ENCODE peak calls at places on chromosomes 12 and 14, in four cellular contexts. I is HCT116, T is HepG2, Z is K562. Y is an unnamed sample.

GRCh38 chr14:104799657-104800599 is 973 bp upstream of the ZBTB42 start:
- DNase-seq in Z (peak; percentile 86), T (peak; percentile 76), I (no peak), Y (peak; percentile 97)

GRCh38 chr12:127548123-127548553 is 718.8 kb upstream of the TMEM132C start:
- DNase-seq in Z (no peak), I (no peak), T (no peak), Y (no peak)

GRCh38 chr12:127619869-127620769 is 646.9 kb upstream of the TMEM132C start:
- DNase-seq in I (no peak), Z (no peak), T (no peak), Y (no peak)

GRCh38 chr12:110743571-110744093 is 941 bp upstream of the PPP1CC start:
- DNase-seq in I (no peak), Z (no peak), T (no peak), Y (peak; percentile 24)

GRCh38 chr14:48584031-48584430 is 908.6 kb upstream of the MDGA2 start:
- DNase-seq in I (no peak), T (no peak), Z (no peak), Y (no peak)

GRCh38 chr12:12909228-12909994 is 18.0 kb downstream of the GPRC5A start:
- DNase-seq in I (no peak), Z (no peak), T (no peak), Y (no peak)

GRCh38 chr12:67826946-67827719 is 162.1 kb upstream of the IFNG-AS1 start:
- DNase-seq in T (no peak), Z (no peak), I (no peak), Y (no peak)

GRCh38 chr14:24079521-24080141 is 8.3 kb downstream of the CPNE6 start:
- DNase-seq in I (no peak), T (no peak), Z (no peak), Y (peak; percentile 82)

GRCh38 chr14:51546099-51546498 is 105.6 kb upstream of the FRMD6 start:
- DNase-seq in I (no peak), T (no peak), Z (no peak), Y (no peak)

GRCh38 chr12:71061451-71061850 is 96.3 kb downstream of the TSPAN8 start:
- DNase-seq in I (no peak), Z (no peak), T (no peak), Y (no peak)

GRCh38 chr12:49776413-49776812 is 35.1 kb downstream of the TMBIM6 start:
- DNase-seq in Z (peak; percentile 70), T (peak; percentile 66), I (peak; percentile 72), Y (peak; percentile 79)

GRCh38 chr12:59579616-59580015 is 16.2 kb upstream of the SLC16A7 start:
- DNase-seq in I (no peak), Z (no peak), T (no peak), Y (no peak)

GRCh38 chr12:57726884-57727757 is 11.4 kb downstream of the AGAP2 start:
- DNase-seq in I (no peak), Z (no peak), T (no peak), Y (no peak)

GRCh38 chr12:75933136-75933535 is 98.4 kb downstream of the PHLDA1 start:
- DNase-seq in Z (no peak), T (no peak), I (peak; percentile 75), Y (no peak)

GRCh38 chr12:64063121-64063520 is 159.0 kb downstream of the KICS2 start:
- DNase-seq in Z (no peak), T (no peak), I (no peak), Y (no peak)

GRCh38 chr12:62908667-62909066 is 26.3 kb downstream of the PPM1H start:
- DNase-seq in Z (no peak), I (no peak), T (no peak), Y (no peak)

GRCh38 chr12:124658302-124658701 is 90.9 kb upstream of the NCOR2 start:
- DNase-seq in I (no peak), Z (no peak), T (no peak), Y (no peak)

GRCh38 chr12:69810870-69811498 is 14.0 kb upstream of the MYRFL start:
- DNase-seq in T (no peak), Z (no peak), I (no peak), Y (no peak)

GRCh38 chr12:65695077-65695865 is 129.0 kb upstream of the HMGA2 start:
- DNase-seq in I (peak; percentile 93), Z (no peak), T (peak; percentile 15), Y (no peak)

GRCh38 chr12:1875608-1876007 is 42.8 kb downstream of the CACNA2D4 start:
- DNase-seq in T (no peak), I (no peak), Z (no peak), Y (no peak)

GRCh38 chr12:29429999-29430698 is 49.2 kb upstream of the ERGIC2 start:
- DNase-seq in I (no peak), Z (no peak), T (no peak), Y (no peak)

GRCh38 chr12:131682511-131682895 is 28.4 kb upstream of the SFSWAP start:
- DNase-seq in I (no peak), T (no peak), Z (no peak), Y (no peak)

GRCh38 chr14:93857081-93857480 is 68.8 kb upstream of the PRIMA1 start:
- DNase-seq in I (no peak), Z (no peak), T (no peak), Y (no peak)

GRCh38 chr14:44778562-44778961 is 183.2 kb downstream of the KLHL28 start:
- DNase-seq in I (no peak), Z (no peak), T (no peak), Y (no peak)

GRCh38 chr14:96275182-96276112 is 19.4 kb downstream of the BDKRB1 start:
- DNase-seq in T (peak; percentile 44), Z (peak; percentile 71), I (peak; percentile 29), Y (peak; percentile 78)

DNA sequence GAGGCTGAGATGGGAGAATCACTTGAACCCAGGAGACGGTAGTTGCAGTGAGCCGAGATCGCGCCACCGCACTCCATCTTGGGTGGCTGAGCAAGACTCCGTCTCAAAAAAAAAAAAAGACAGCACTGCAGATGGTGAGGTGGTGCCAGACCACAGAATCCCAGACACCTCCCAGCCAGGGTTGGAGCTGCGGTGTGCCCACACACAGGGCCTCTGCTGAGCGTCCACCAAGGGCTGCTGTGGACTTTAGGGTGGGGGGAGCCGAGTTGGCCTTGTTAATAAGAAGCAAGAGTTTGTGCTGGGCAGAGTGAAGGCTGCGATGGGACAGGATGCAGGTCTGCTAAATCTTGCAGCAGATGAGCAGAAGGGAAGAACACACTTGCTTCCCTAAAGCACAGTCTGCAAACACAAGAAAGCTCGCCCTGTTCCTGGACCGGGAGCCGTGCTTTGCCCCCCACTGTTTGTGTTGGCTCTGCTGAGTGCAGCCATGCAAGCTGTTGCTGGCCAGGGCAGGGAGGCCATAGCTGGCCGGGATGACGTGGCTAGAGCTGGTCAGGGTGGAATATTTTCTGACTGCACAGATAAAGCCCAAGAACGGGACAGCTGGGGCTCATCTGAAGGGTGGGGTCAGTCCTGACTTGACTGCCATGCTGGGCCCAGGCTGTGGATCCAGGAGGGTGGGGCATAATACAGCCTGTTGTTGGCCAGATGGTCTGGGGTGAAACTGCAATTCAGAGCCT is 14.4 kb downstream of the KMT5A start:
- DNase-seq in Z (no peak), T (no peak), I (no peak), Y (no peak)
- TF ChIP-seq ELF1 in Z (no peak), T (no peak), I (no peak), Y (no peak)

DNA sequence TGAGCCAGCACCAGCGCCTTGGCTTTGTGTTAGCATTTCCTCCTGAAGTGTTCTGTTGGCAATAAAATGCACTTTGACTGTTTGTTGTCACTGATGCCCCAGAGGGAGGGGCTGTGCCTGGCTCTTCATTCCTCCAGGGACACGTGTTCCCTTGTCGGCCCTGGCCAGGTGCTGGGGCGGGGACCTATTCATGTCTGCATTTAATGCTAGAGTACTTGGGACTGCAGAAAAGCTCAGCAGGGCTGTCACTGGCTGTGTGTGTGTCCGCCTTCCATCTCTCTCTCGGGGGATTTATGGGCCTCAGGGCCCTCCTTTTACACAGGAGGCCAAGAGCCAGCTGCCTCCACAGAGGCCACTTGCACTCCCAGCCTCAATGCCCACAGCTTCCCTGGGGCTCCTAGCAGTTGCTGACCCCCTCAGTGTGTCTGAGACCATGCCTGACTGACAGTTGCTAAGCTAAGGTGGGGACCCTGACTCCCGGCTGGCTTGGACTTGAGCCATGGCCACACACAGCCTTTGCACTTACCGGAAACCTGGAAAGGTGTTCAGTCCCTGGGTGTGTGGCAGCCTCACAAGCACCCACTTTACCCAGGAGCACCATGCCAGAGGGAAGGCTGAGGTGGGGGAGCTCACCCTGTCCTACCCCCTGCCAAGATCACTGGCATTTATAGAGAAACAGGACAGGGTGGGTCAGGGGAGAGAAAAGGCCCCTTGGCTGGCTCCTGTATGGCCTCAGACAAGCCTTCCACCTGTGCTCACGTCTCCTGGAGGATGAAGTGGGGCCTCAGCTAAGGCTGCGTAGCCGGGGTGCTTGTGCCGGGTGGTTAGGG is 27.8 kb downstream of the HIP1R start:
- DNase-seq in I (no peak), Z (no peak), T (peak; percentile 78), Y (peak; percentile 22)
- TF ChIP-seq ELF1 in I (no peak), Z (no peak), T (no peak), Y (no peak)

GRCh38 chr14:97709552-97709951 is 912.4 kb downstream of the VRK1 start:
- DNase-seq in I (no peak), T (no peak), Z (no peak), Y (no peak)

GRCh38 chr14:97705976-97706375 is 908.8 kb downstream of the VRK1 start:
- DNase-seq in T (no peak), Z (no peak), I (no peak), Y (no peak)

GRCh38 chr14:97706814-97707213 is 909.6 kb downstream of the VRK1 start:
- DNase-seq in Z (no peak), T (no peak), I (no peak), Y (no peak)

GRCh38 chr14:97705107-97705506 is 907.9 kb downstream of the VRK1 start:
- DNase-seq in I (no peak), T (no peak), Z (no peak), Y (no peak)

DNA sequence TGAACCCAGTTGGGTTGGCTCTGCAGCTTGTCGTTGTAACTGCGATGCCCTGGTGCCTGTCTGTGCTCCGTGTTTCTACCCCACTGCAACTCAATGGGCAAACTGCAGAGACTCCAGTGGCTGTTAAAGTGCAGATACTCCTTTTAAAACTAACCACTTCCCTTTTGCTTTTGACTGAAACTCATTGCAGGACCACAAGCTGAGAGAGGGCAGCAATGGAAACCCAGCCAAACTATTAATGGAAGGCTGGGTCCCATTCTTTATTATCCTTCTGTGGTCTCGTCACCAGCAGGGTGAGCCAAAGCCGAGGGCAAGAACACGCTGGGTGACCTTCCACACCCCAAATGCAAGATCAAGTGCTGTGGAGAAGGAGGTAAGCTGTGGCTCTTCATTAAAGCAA is 910.4 kb downstream of the VRK1 start:
- DNase-seq in I (no peak), T (no peak), Z (no peak), Y (no peak)
- TF ChIP-seq ELF1 in I (no peak), T (no peak), Z (no peak), Y (no peak)

GRCh38 chr14:102227184-102227964 is 77.6 kb downstream of the MOK start:
- DNase-seq in Z (no peak), T (no peak), I (no peak), Y (no peak)

GRCh38 chr14:102225386-102225785 is 79.6 kb downstream of the MOK start:
- DNase-seq in Z (no peak), T (no peak), I (no peak), Y (no peak)

GRCh38 chr14:102223682-102224081 is 81.3 kb downstream of the MOK start:
- DNase-seq in Z (no peak), T (no peak), I (no peak), Y (no peak)

GRCh38 chr14:102226356-102227125 is 78.4 kb downstream of the MOK start:
- DNase-seq in Z (no peak), T (no peak), I (no peak), Y (peak; percentile 50)

DNA sequence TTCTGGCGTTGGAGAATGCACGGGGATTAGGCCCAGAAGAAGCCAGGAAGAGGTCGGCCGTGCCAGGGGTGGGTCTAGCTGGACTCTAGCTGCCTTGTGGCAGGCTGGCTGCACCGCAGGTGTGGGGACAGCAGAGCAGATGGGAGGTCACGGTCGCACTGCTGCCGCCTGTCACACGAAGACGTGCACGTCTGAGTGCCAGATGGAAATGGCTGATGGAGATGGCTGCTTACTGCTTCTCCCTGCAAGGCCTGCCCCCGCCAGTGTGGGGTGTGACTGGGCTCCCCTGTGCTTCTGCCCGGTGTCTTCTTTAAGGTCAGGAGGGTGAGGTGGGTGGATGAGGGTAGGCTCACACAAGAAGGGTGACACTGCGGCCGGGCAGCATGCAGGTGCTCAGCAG is 79.0 kb downstream of the MOK start:
- DNase-seq in I (no peak), Z (no peak), T (no peak), Y (no peak)
- TF ChIP-seq ELF1 in I (no peak), Z (no peak), T (no peak), Y (no peak)

Y was measured in SK-N-SH.